ENCODE peak calls at places on chromosomes 4 and X, in five cellular contexts. Q is CD4-positive, alpha-beta memory T cell; Y is psoas muscle; C is GM23248; J is Karpas-422. B is an unnamed sample.

GRCh38 chr4:138538743-138539142 is 296.6 kb upstream of the SLC7A11 start:
- DNase-seq in Q (no peak), Y (no peak), C (no peak), J (no peak), B (no peak)

GRCh38 chrX:97089116-97089515 is 205.4 kb downstream of the RPA4 start:
- DNase-seq in Q (no peak), Y (no peak), C (no peak), J (no peak), B (no peak)

GRCh38 chr4:55468724-55469123 is 73.0 kb downstream of the TMEM165 start:
- DNase-seq in Q (no peak), Y (no peak), C (peak), J (no peak), B (peak)

GRCh38 chr4:172998527-172999469 is 169.8 kb upstream of the GALNT7 start:
- DNase-seq in Q (no peak), Y (no peak), C (peak), J (no peak), B (no peak)

GRCh38 chr4:1981251-1982055 is 27.3 kb downstream of the NELFA start:
- DNase-seq in Q (no peak), Y (peak), C (peak), J (no peak), B (no peak)

GRCh38 chr4:26020083-26020668 is 106.2 kb downstream of the SMIM20 start:
- DNase-seq in Q (no peak), Y (no peak), C (peak), J (peak), B (no peak)

GRCh38 chrX:120251471-120252011 is 929 bp downstream of the ZBTB33 start:
- DNase-seq in Q (no peak), Y (no peak), C (peak), J (peak), B (no peak)

GRCh38 chr4:1043658-1044468 is 32.4 kb downstream of the FGFRL1 start:
- DNase-seq in Q (peak), Y (peak), C (peak), J (no peak), B (peak)

GRCh38 chr4:159446266-159446976 is 343.5 kb downstream of the RAPGEF2 start:
- DNase-seq in Q (no peak), Y (no peak), C (peak), J (peak), B (no peak)

GRCh38 chr4:137647375-137647774 is 115.1 kb upstream of the PCDH18 start:
- DNase-seq in Q (no peak), Y (no peak), C (no peak), J (no peak), B (no peak)

GRCh38 chrX:21958888-21959287 is 18.4 kb downstream of the SMS start:
- DNase-seq in Q (no peak), Y (no peak), C (peak), J (no peak), B (no peak)

GRCh38 chr4:47954679-47955078 is 40.3 kb upstream of the NFXL1 start:
- DNase-seq in Q (no peak), Y (no peak), C (no peak), J (no peak), B (no peak)

GRCh38 chrX:47608130-47608810 is 11.4 kb downstream of the SYN1 start:
- DNase-seq in Q (no peak), Y (no peak), C (no peak), J (no peak), B (no peak)

GRCh38 chrX:129655547-129656248 is 942 bp upstream of the APLN start:
- DNase-seq in Q (no peak), Y (no peak), C (no peak), J (peak), B (no peak)

GRCh38 chr4:152038238-152038637 is 277.4 kb upstream of the GATB start:
- DNase-seq in Q (no peak), Y (no peak), C (peak), J (no peak), B (peak)

GRCh38 chrX:12799118-12799517 is 7.9 kb downstream of the PRPS2 start:
- DNase-seq in Q (no peak), Y (no peak), C (no peak), J (no peak), B (no peak)

GRCh38 chr4:139740531-139741041 is 75.0 kb downstream of the MGST2 start:
- DNase-seq in Q (no peak), Y (peak), C (peak), J (no peak), B (peak)

GRCh38 chr4:8155660-8156421 is 2.8 kb downstream of the ABLIM2 start:
- DNase-seq in Q (no peak), Y (no peak), C (no peak), J (no peak), B (no peak)

GRCh38 chrX:19926095-19926494 is 38.7 kb upstream of the SH3KBP1 start:
- DNase-seq in Q (no peak), Y (no peak), C (no peak), J (no peak), B (no peak)

GRCh38 chr4:156536661-156537060 is 434.9 kb downstream of the PDGFC start:
- DNase-seq in Q (no peak), Y (no peak), C (peak), J (no peak), B (peak)

GRCh38 chr4:183139972-183140570 is 41.0 kb downstream of the WWC2 start:
- DNase-seq in Q (no peak), Y (no peak), C (peak), J (no peak), B (no peak)
- H3K27ac ChIP-seq in Q (no peak), Y (no peak), C (peak), J (no peak), B (no peak)

GRCh38 chrX:2346158-2346557 is 154.6 kb downstream of the DHRSX start:
- DNase-seq in Q (no peak), Y (no peak), C (no peak), J (no peak), B (no peak)

GRCh38 chrX:2342281-2342688 is 158.5 kb downstream of the DHRSX start:
- DNase-seq in Q (no peak), Y (peak), C (no peak), J (no peak), B (no peak)

GRCh38 chrX:2345562-2345961 is 155.2 kb downstream of the DHRSX start:
- DNase-seq in Q (no peak), Y (no peak), C (no peak), J (no peak), B (no peak)

GRCh38 chrX:2342878-2343277 is 157.9 kb downstream of the DHRSX start:
- DNase-seq in Q (no peak), Y (no peak), C (peak), J (no peak), B (no peak)

GRCh38 chrX:2343413-2343812 is 157.4 kb downstream of the DHRSX start:
- DNase-seq in Q (no peak), Y (no peak), C (no peak), J (no peak), B (no peak)
- H3K27ac ChIP-seq in Q (no peak), Y (no peak), C (no peak), J (no peak), B (no peak)

DNA sequence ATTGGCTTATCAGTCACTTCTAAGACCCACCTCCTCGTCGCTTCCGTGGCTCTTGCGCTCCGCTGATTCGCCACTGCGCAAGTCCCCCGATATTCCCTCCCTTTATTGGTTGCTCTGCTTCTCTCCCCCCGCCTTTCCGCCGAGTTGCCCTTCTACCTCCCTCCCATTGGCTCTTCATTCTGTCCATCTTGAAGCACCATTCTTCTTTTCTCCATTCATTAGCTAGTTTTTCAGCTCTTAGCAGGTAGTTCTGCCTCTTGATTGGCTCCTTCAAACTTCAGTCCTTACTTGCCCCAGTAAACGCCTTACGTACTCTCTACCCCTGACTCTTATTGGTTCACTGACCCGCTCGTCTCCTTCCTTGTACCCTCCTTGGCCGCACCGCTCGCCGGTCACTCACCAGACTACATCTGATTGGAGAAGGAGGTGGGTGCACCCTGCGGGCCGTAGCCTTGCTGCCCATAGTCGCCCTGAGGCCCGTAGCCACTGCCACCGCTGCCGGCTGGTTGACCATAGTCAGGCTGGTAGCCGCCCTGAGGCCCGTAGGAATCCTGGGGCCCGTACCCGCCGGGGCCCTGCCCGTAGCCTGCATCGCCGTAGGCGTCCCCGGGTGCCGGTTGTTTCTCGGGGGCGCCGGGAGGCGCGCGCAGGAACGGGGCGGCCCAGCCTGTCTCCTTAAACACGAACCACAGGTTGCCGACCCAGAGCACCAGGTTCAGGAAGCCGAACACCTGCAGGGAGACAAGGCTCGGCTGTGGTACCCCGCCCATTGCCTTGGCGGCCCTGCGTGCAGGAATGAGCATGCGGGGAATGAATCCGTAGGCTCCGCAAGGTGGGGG is 5.1 kb upstream of the PRICKLE3 start:
- DNase-seq in Q (peak), Y (peak), C (peak), J (peak), B (peak)
- H3K27ac ChIP-seq in Q (peak), Y (peak), C (peak), J (peak), B (peak)

GRCh38 chrX:2521927-2522386 is 21.2 kb upstream of the DHRSX start:
- DNase-seq in Q (no peak), Y (no peak), C (no peak), J (no peak), B (no peak)
- H3K27ac ChIP-seq in Q (no peak), Y (no peak), C (no peak), J (no peak), B (no peak)

DNA sequence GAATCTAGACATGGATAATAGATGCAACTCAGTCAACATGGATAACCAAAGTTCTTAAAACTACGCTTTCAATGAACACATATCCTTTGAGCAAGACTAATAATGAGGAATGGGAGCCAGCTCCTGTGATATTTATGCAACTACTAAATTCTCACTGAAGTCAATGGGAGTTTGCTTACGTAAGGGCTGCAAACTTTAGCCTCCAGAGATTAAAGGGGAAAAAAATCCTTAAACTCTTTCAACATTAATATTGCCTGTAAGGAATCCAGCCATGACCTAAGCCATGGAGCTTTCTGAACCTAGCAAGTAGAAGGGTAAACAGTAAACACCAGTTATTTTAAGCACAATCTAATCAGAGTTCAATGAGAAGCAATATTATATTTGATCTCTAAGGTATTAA is 125.2 kb upstream of the PITX2 start:
- DNase-seq in Q (no peak), Y (no peak), C (no peak), J (no peak), B (no peak)
- H3K27ac ChIP-seq in Q (no peak), Y (no peak), C (no peak), J (no peak), B (no peak)

DNA sequence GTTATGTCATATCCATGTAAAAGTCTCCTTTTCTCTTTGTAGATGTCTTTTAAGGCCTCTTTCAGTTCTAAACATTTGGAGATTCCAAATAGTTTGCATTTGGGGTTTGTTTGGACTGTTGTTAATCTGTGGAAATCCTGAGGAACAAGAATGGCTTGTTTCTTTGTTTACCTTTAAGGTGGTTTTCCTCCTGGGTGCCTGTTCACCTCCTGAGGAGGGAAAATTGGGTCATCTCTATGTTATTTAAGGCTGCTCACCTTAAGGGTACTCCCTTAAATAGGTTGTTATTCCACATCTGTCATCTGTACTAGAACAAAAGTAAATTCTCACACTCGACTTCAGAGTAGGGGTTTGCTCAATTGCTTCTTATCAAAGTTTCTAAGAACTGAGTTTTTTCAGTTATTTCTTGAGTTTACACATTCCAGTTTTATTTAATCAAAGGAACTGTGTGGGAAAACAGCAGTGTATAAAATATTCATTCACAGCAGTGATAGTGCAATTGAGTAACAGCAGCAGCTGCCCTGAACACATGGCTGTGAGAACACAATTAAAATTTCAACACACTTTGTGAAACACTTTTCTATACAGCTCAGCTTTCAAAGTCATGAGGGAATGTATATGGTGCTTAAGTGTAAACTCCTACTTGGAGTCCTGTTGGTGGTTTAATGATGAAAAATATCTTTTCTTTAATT is 238.5 kb upstream of the PGRMC2 start:
- DNase-seq in Q (no peak), Y (no peak), C (peak), J (no peak), B (peak)
- H3K27ac ChIP-seq in Q (no peak), Y (no peak), C (peak), J (peak), B (peak)

DNA sequence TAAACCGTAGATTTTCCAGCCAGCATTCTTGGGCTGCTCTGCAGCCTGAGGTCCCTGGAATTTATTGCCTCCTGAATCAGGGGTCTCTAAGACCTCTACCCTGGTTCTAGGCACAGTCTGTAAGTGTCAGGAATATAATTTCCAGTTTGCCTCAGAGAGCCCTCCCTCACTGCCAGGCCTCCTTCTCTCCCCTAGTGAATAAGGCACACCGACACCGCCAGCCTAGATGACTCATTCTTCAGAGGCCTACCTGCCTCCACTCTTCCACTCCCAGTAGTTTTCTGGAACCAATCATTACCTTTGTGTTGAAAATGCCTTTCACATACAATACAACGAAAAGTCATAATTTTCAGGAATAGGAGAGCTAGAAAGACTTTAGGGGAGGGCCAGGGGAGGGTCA is 50.3 kb upstream of the ARHGEF9 start:
- DNase-seq in Q (no peak), Y (no peak), C (no peak), J (no peak), B (no peak)
- H3K27ac ChIP-seq in Q (no peak), Y (no peak), C (no peak), J (no peak), B (no peak)

DNA sequence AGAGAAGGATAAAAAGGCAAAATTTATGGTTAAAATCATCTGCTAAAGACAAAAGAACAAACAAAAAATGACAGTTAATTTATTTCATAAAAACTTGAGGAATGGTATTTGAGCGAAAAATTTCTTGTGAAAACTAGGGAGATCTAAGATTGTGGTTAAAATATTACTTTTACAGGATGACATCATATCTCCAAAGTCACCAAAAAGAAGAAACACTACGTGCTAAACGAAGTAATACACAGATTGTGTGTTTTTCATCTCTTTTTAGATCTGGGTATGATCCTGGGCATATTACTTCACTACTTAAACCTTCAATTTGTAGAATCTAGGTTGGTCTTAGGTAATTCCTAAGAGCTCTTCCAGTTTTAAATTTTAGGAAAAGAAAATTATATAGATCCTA is 107.7 kb downstream of the CAMK2D start:
- DNase-seq in Q (no peak), Y (no peak), C (no peak), J (no peak), B (no peak)
- H3K27ac ChIP-seq in Q (no peak), Y (no peak), C (no peak), J (no peak), B (no peak)

GRCh38 chrX:7993873-7994272 is 66.7 kb upstream of the PNPLA4 start:
- DNase-seq in Q (no peak), Y (no peak), C (no peak), J (no peak), B (no peak)
- H3K27ac ChIP-seq in Q (no peak), Y (no peak), C (no peak), J (no peak), B (no peak)

B was measured in epithelial cell of prostate.